ENCODE peak calls at places on chromosomes 12 and 14, in eight cellular contexts. C, T, W, B, G, O, M and D are unnamed samples.

GRCh38 chr14:24699052-24699451 is 65.1 kb upstream of the GZMB start:
- DNase-seq in O (no peak), G (no peak), B (no peak), W (no peak), C (peak), M (no peak), T (no peak), D (no peak)

GRCh38 chr14:96136361-96136760 is 68.3 kb upstream of the BDKRB2 start:
- DNase-seq in T (no peak), M (no peak), O (no peak), G (no peak), B (no peak), C (no peak), W (no peak), D (no peak)

GRCh38 chr12:121240484-121241202 is 30.7 kb downstream of the P2RX4 start:
- DNase-seq in B (peak), G (no peak), W (peak), T (peak), C (no peak), M (peak), O (peak), D (no peak)

GRCh38 chr12:44240186-44240585 is 404.3 kb downstream of the TMEM117 start:
- DNase-seq in B (no peak), O (no peak), C (no peak), G (no peak), W (no peak), M (no peak), T (no peak), D (no peak)

GRCh38 chr12:1346126-1346525 is 248.3 kb downstream of the FBXL14 start:
- DNase-seq in C (no peak), M (no peak), W (no peak), O (no peak), B (no peak), G (no peak), T (no peak), D (no peak)

GRCh38 chr12:93785262-93786010 is 108.3 kb downstream of the CRADD start:
- DNase-seq in O (peak), W (peak), G (no peak), M (no peak), B (peak), C (no peak), T (peak), D (no peak)

GRCh38 chr12:67441736-67442346 is 172.7 kb downstream of the CAND1 start:
- DNase-seq in C (peak), T (peak), B (peak), O (peak), G (peak), W (peak), M (peak), D (peak)

GRCh38 chr14:30272848-30273563 is 286.0 kb upstream of the G2E3 start:
- DNase-seq in W (no peak), M (no peak), O (no peak), G (peak), C (no peak), T (peak), B (no peak), D (no peak)

GRCh38 chr12:19909418-19909817 is 458.9 kb upstream of the PDE3A start:
- DNase-seq in G (no peak), O (no peak), T (no peak), B (no peak), C (no peak), M (no peak), W (no peak), D (no peak)

GRCh38 chr12:39505025-39505424 is 62.1 kb upstream of the KIF21A start:
- DNase-seq in M (no peak), W (no peak), O (no peak), T (peak), G (no peak), C (no peak), B (no peak), D (no peak)

GRCh38 chr12:40921563-40922163 is 229.4 kb downstream of the CNTN1 start:
- DNase-seq in W (no peak), M (no peak), B (no peak), O (no peak), T (peak), C (peak), G (peak), D (no peak)

GRCh38 chr14:73058923-73059311 is 583 bp downstream of the RBM25 start:
- DNase-seq in G (peak), M (no peak), T (peak), O (no peak), W (no peak), C (peak), B (no peak), D (no peak)

GRCh38 chr12:1719139-1719538 is 28.3 kb downstream of the ADIPOR2 start:
- DNase-seq in M (no peak), G (no peak), O (no peak), B (no peak), C (no peak), W (no peak), T (no peak), D (no peak)

GRCh38 chr12:16352481-16352880 is 5.0 kb downstream of the MGST1 start:
- DNase-seq in M (no peak), W (no peak), T (no peak), O (no peak), B (no peak), C (no peak), G (peak), D (no peak)

GRCh38 chr14:99961826-99962518 is 103.2 kb upstream of the EVL start:
- DNase-seq in C (no peak), W (no peak), B (no peak), M (no peak), O (no peak), T (peak), G (no peak), D (no peak)

GRCh38 chr12:47234576-47235141 is 154.9 kb upstream of the AMIGO2 start:
- DNase-seq in M (no peak), B (no peak), C (no peak), T (no peak), G (no peak), O (no peak), W (no peak), D (no peak)

GRCh38 chr12:27779416-27779815 is 617 bp upstream of the KLHL42 start:
- DNase-seq in W (no peak), G (no peak), O (no peak), M (no peak), B (no peak), T (peak), C (peak), D (peak)

GRCh38 chr12:46458500-46459106 is 86.0 kb upstream of the SLC38A2 start:
- DNase-seq in O (no peak), W (no peak), B (no peak), C (no peak), M (no peak), G (no peak), T (no peak), D (no peak)

GRCh38 chr14:84785997-84786396 is 743.9 kb upstream of the FLRT2 start:
- DNase-seq in O (no peak), G (no peak), W (no peak), M (no peak), C (no peak), B (no peak), T (no peak), D (no peak)

GRCh38 chr14:104774453-104775072 is 21.0 kb downstream of the AKT1 start:
- DNase-seq in G (no peak), C (no peak), B (no peak), O (no peak), W (no peak), M (peak), T (no peak), D (no peak)

GRCh38 chr12:21334771-21335325 is at the start of gene SLCO1A2:
- DNase-seq in O (no peak), W (no peak), G (no peak), M (no peak), C (no peak), B (no peak), T (no peak), D (no peak)

GRCh38 chr14:106883218-106883692 is 1356.9 kb downstream of the TMEM121 start:
- DNase-seq in B (no peak), W (no peak), O (no peak), T (no peak), C (peak), M (no peak), G (no peak), D (no peak)

GRCh38 chr12:263574-263973 is 938 bp upstream of the SLC6A13 start:
- DNase-seq in O (no peak), C (no peak), W (no peak), B (no peak), M (no peak), G (no peak), T (no peak), D (no peak)

GRCh38 chr12:3752741-3753486 is at the start of gene CRACR2A:
- DNase-seq in O (peak), W (peak), M (peak), B (peak), T (peak), G (peak), C (peak), D (no peak)

GRCh38 chr12:24861751-24862575 is 86.9 kb downstream of the BCAT1 start:
- DNase-seq in G (no peak), W (no peak), C (no peak), M (no peak), T (no peak), B (no peak), O (no peak), D (no peak)

GRCh38 chr14:101116065-101116464 is 212.5 kb upstream of the RTL1 start:
- DNase-seq in O (no peak), T (no peak), G (no peak), C (no peak), M (no peak), B (no peak), W (no peak), D (no peak)

GRCh38 chr12:130451001-130451930 is 113.6 kb downstream of the PIWIL1 start:
- DNase-seq in O (no peak), G (no peak), B (no peak), T (no peak), W (no peak), C (no peak), M (no peak), D (no peak)

DNA sequence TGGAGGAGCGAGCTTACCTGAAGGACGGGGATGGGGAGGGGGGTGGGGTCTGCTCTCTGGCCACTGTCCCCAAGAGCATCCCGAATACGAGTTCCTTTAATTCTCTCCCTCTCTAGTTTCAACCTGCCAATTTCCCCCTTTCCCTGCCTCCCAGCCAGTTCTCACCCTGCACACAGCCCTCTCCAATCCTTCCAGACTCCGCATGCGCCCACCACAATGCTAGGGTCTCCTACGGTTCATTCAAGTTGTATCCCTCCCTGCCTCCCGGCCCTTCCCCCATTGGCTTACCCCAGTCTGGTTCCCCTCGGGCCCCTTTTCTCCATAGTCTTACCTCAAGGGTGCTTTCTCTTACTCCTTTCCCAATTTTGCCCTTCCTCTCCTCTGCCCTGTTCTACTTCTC is 706 bp upstream of the IGFBP6 start:
- DNase-seq in M (no peak), B (no peak), W (no peak), C (no peak), O (no peak), T (peak), G (no peak), D (no peak)
- H3K27ac ChIP-seq in M (peak), B (no peak), W (peak), C (no peak), O (peak), T (no peak), G (no peak), D (no peak)

GRCh38 chr12:49920915-49921286 is 17.2 kb upstream of the FAIM2 start:
- DNase-seq in W (no peak), B (no peak), T (no peak), M (peak), O (no peak), C (no peak), G (no peak), D (no peak)
- H3K27ac ChIP-seq in W (no peak), B (no peak), T (no peak), M (no peak), O (no peak), C (no peak), G (no peak), D (no peak)

GRCh38 chr12:113231275-113232231 is 10.3 kb downstream of the TPCN1 start:
- DNase-seq in B (no peak), O (no peak), G (no peak), T (no peak), M (peak), C (no peak), W (no peak), D (no peak)

GRCh38 chr12:113234483-113234882 is 13.2 kb downstream of the TPCN1 start:
- DNase-seq in T (no peak), G (no peak), M (no peak), O (no peak), C (no peak), W (no peak), B (no peak), D (no peak)

GRCh38 chr12:113232232-113232615 is 11.0 kb downstream of the TPCN1 start:
- DNase-seq in B (no peak), W (no peak), O (no peak), G (no peak), T (no peak), M (no peak), C (no peak), D (no peak)

GRCh38 chr12:113233967-113234366 is 12.7 kb downstream of the TPCN1 start:
- DNase-seq in G (no peak), C (no peak), T (no peak), M (peak), O (no peak), W (no peak), B (no peak), D (no peak)

DNA sequence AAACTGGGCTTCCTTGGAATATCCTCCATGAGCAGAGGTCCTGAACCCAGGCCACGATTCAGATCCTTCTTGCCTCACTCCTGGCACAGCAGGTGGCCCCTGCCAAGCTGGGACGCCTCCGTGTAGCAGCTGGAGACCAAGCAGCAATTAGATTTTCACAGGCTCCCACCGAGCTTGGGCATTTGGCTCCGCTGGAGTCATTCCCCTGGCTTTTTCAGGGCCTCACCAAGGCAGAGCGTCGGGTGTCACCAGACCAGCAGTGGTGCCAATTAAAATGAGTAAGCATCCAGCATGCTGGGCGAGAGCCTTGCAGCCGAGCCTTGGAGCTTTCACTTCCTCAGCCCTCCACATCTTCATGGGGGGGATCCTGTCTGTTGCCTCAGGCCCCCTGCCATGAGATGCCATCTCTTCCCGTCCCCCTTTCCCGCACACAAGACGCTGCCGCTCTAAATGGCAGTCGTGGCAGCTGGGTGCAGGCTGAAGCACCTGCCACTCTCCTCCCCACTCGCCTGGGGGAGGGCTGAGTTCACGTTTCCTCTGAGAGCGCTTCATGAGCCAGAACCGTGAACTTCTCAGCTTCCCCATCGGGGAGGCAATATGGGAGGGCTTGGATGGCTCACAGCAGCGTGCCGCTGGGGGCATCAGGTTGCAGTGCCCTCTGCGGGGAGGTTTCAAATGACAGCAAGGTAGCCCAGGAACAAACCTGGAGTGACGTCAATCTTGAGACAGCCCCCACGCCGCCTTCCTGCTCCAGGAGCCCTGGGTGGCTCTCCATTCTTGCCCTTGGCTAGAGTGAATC is 11.7 kb downstream of the TPCN1 start:
- DNase-seq in B (peak), M (no peak), C (peak), W (peak), T (peak), G (peak), O (peak), D (peak)
- H3K27ac ChIP-seq in B (no peak), M (peak), C (peak), W (peak), T (no peak), G (no peak), O (peak), D (peak)

GRCh38 chr12:51813931-51814310 is 34.6 kb downstream of the FIGNL2 start:
- DNase-seq in M (no peak), W (no peak), G (no peak), O (no peak), C (no peak), B (no peak), T (no peak), D (no peak)
- H3K27ac ChIP-seq in M (peak), W (no peak), G (no peak), O (peak), C (no peak), B (no peak), T (no peak), D (no peak)